ENCODE peak calls at places on chromosomes 5 and 9, in eight cellular contexts. H is suprapubic skin, M is stomach, B is HCT116, G is tibial nerve, F is A549, Z is ovary, R is adrenal gland. O is an unnamed sample.

GRCh38 chr5:169777112-169777511 is 140.0 kb downstream of the DOCK2 start:
- DNase-seq in H (no peak), M (no peak), Z (no peak), F (no peak), R (no peak), B (no peak), G (no peak), O (no peak)

GRCh38 chr5:103866169-103866568 is 303.6 kb upstream of the NUDT12 start:
- DNase-seq in M (no peak), H (no peak), B (no peak), F (no peak), R (no peak), Z (no peak), G (no peak), O (no peak)

GRCh38 chr5:57176350-57176857 is 2.5 kb downstream of the GPBP1 start:
- DNase-seq in H (no peak), R (no peak), F (no peak), Z (no peak), M (no peak), B (no peak), G (no peak), O (no peak)

GRCh38 chr5:74433255-74434123 is 207.0 kb downstream of the ENC1 start:
- DNase-seq in H (no peak), F (no peak), R (no peak), Z (no peak), M (no peak), G (no peak), B (no peak), O (no peak)

GRCh38 chr5:119743927-119744326 is 114.6 kb downstream of the FAM170A start:
- DNase-seq in M (no peak), R (no peak), Z (no peak), H (no peak), B (peak), G (no peak), F (peak), O (no peak)

GRCh38 chr5:132058646-132059042 is 1.8 kb upstream of the IL3 start:
- DNase-seq in M (no peak), H (no peak), R (no peak), B (no peak), G (no peak), F (no peak), Z (no peak), O (no peak)

GRCh38 chr9:9751996-9752395 is 860.8 kb downstream of the PTPRD start:
- DNase-seq in R (no peak), B (no peak), H (no peak), Z (no peak), M (no peak), F (no peak), G (no peak), O (no peak)

GRCh38 chr5:14147210-14147609 is 4.1 kb downstream of the TRIO start:
- DNase-seq in H (no peak), G (no peak), R (no peak), B (no peak), Z (no peak), F (no peak), M (no peak), O (no peak)

GRCh38 chr9:10260501-10260900 is 352.3 kb downstream of the PTPRD start:
- DNase-seq in M (no peak), H (no peak), B (no peak), Z (no peak), R (no peak), G (no peak), F (no peak), O (no peak)

GRCh38 chr5:149381986-149382338 is 2.9 kb upstream of the IL17B start:
- DNase-seq in H (peak), M (peak), B (peak), F (peak), R (peak), Z (peak), G (peak), O (peak)

GRCh38 chr5:74490814-74491213 is 149.7 kb downstream of the ENC1 start:
- DNase-seq in Z (no peak), B (no peak), G (no peak), M (no peak), R (no peak), F (no peak), H (no peak), O (peak)

GRCh38 chr9:101582593-101582992 is 12.2 kb downstream of the PPP3R2 start:
- DNase-seq in B (no peak), Z (no peak), G (no peak), M (no peak), R (no peak), H (no peak), F (no peak), O (no peak)

GRCh38 chr9:108184941-108185340 is 670.8 kb downstream of the ACTL7B start:
- DNase-seq in B (no peak), G (no peak), Z (no peak), H (no peak), R (no peak), M (no peak), F (no peak), O (no peak)

GRCh38 chr9:120900821-120901220 is 23.8 kb upstream of the PHF19 start:
- DNase-seq in G (no peak), Z (no peak), R (no peak), H (no peak), F (no peak), M (no peak), B (no peak), O (no peak)

GRCh38 chr9:10804486-10804885 is 191.7 kb upstream of the PTPRD start:
- DNase-seq in B (no peak), H (no peak), M (no peak), G (no peak), R (no peak), F (no peak), Z (no peak), O (no peak)

GRCh38 chr9:97518909-97519307 is 17.4 kb downstream of the TMOD1 start:
- DNase-seq in R (peak), F (peak), G (peak), M (peak), B (no peak), Z (peak), H (no peak), O (peak)

GRCh38 chr5:10434392-10434791 is 7.3 kb upstream of the ROPN1L start:
- DNase-seq in Z (no peak), R (no peak), G (no peak), H (no peak), F (no peak), B (no peak), M (no peak), O (no peak)

GRCh38 chr5:171580506-171581265 is 161.2 kb downstream of the FGF18 start:
- DNase-seq in B (no peak), H (no peak), G (no peak), M (no peak), R (no peak), F (no peak), Z (no peak), O (no peak)

GRCh38 chr9:134546231-134546731 is 95.3 kb upstream of the COL5A1 start:
- DNase-seq in M (no peak), G (no peak), B (no peak), F (no peak), R (no peak), Z (no peak), H (no peak), O (no peak)

GRCh38 chr9:134547161-134548100 is 94.2 kb upstream of the COL5A1 start:
- DNase-seq in H (no peak), M (no peak), G (no peak), F (no peak), R (no peak), B (no peak), Z (no peak), O (peak)

GRCh38 chr9:134545213-134546211 is 96.1 kb upstream of the COL5A1 start:
- DNase-seq in Z (no peak), B (no peak), H (no peak), M (no peak), R (no peak), F (no peak), G (no peak), O (no peak)

GRCh38 chr9:134546746-134547145 is 94.9 kb upstream of the COL5A1 start:
- DNase-seq in Z (no peak), M (no peak), H (no peak), B (no peak), G (no peak), R (no peak), F (no peak), O (no peak)

DNA sequence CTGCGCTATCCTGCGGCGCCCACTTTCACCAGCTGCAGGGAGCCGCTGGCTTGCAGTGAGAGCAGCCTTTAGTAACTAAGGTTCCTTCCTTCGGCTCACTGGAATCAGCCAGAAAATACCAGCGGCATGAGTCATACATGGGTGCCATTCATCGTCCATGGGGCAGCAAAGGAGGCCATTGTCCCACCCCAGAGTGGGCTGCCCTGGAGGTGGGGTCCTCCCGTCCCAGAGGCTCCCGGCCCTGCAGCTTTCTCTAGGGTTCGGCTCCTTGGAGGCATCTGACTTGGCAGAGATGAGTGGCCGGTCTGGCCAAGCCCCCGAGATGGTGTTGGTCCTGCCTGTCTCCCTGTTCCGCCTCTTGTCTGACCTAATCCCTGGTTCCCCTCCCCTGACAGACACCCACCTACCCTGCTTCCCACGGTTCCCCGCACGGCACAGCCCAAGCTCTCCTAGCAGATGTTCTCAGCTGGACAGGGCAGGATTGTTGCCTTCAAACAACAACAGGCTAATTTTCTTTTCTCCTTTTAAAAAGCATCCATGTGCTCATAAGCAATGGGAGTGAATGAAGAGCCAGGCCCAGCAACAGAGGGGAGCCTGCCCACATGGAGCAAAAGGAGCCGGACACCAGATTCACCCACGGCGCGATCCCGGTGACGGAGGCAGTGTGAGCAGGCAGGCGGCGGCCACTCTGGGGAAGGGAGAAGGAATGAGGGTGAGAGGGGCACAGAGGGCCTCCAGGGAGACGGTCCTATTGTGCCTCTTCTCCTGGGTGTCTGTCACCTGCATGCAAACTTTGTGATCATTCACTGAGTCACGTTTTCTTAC is 97.0 kb upstream of the COL5A1 start:
- DNase-seq in F (peak), Z (no peak), H (no peak), M (no peak), G (peak), B (no peak), R (no peak), O (no peak)
- H3K4me3 ChIP-seq in F (no peak), Z (no peak), H (no peak), M (no peak), G (no peak), B (no peak), R (no peak), O (no peak)

GRCh38 chr9:136671646-136672430 is 9.1 kb downstream of the EGFL7 start:
- DNase-seq in F (peak), G (peak), R (no peak), B (no peak), M (no peak), H (no peak), Z (no peak), O (peak)
- TF ChIP-seq POLR2A in F (no peak), G (no peak), R (no peak), B (no peak), M (no peak), H (no peak), Z (no peak), O (no peak)

GRCh38 chr5:56172225-56172624 is 60.9 kb downstream of the ANKRD55 start:
- DNase-seq in G (no peak), R (no peak), M (no peak), H (no peak), B (no peak), F (no peak), Z (no peak), O (no peak)
- H3K4me3 ChIP-seq in G (no peak), R (no peak), M (no peak), H (no peak), B (no peak), F (no peak), Z (no peak), O (no peak)

GRCh38 chr5:176416123-176416924 is at the start of gene CLTB:
- DNase-seq in H (peak), Z (peak), R (peak), F (peak), M (peak), B (peak), G (peak), O (peak)
- TF ChIP-seq POLR2A in H (peak), Z (peak), R (peak), F (peak), M (no peak), B (no peak), G (peak), O (no peak)

GRCh38 chr9:132879443-132880310 is 979 bp downstream of the SPACA9 start:
- DNase-seq in B (no peak), F (no peak), Z (no peak), M (no peak), R (no peak), H (no peak), G (no peak), O (no peak)
- H3K4me3 ChIP-seq in B (no peak), F (no peak), Z (no peak), M (peak), R (no peak), H (peak), G (peak), O (peak)

DNA sequence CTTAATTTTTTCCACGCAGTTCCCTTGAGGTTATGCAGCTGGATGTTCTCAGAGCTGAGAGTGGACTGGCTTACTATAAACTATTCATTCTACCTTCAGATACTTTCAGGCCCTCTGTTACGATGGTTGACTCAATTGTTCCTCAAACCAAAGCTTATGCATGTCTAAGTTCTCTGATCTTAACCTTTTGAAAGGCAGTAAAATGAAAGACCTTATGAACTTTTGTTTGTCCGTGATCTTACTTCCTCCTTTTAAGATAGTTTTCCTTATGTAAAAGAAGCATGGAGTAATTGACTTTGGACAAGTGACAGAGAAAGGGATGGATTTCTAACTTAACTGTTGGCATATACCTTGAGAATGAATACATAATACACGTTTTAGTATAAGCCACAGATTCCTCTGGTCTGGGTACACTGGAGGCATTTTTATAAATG is 575.7 kb downstream of the PDE4D start:
- DNase-seq in R (no peak), M (no peak), G (no peak), H (no peak), Z (no peak), B (no peak), F (no peak), O (no peak)
- TF ChIP-seq POLR2A in R (no peak), M (no peak), G (no peak), H (no peak), Z (no peak), B (no peak), F (no peak), O (no peak)

GRCh38 chr5:139646912-139647391 is 1.2 kb upstream of the CXXC5 start:
- DNase-seq in R (peak), M (no peak), B (no peak), G (no peak), H (peak), Z (peak), F (no peak), O (peak)
- H3K4me3 ChIP-seq in R (no peak), M (no peak), B (no peak), G (peak), H (peak), Z (no peak), F (no peak), O (no peak)

DNA sequence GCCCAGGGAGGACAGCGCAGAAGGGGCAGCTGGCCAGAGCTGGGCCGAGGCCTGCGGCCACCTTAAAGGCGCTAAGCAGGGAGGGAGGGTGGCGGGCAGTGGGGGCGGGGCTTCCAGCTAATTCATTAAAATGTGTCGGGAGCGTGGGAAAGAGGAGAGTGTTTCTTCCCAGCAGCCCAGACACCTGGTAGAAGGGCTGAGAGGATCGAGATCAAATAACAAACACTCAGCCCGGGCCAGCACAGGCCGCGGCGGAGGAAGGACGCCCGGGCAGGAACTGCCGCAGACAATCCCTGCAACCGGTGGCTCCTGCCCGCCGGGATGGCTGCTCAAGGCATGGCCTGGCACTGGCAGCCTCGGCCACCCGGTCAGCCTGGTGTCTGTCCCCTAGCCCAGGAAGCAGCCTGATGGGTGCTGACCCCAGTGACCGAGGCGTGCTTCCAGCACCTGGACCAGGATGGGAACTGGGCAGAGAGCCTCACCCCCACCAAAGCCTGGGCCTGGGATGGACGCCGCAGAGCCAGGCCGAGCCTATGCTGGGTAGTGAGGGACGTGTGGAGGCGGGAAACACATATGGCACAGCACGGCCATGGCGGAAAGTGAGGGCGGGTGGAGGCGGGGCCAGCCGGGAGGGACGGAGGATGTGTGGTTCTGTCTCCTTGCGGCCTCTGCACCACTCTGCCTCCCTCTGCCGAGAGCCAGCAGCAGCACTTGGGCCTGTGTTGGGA is 3.2 kb upstream of the NRARP start:
- DNase-seq in M (peak), F (no peak), R (peak), Z (peak), B (no peak), G (no peak), H (peak), O (no peak)
- TF ChIP-seq POLR2A in M (no peak), F (no peak), R (no peak), Z (no peak), B (no peak), G (no peak), H (no peak), O (no peak)

DNA sequence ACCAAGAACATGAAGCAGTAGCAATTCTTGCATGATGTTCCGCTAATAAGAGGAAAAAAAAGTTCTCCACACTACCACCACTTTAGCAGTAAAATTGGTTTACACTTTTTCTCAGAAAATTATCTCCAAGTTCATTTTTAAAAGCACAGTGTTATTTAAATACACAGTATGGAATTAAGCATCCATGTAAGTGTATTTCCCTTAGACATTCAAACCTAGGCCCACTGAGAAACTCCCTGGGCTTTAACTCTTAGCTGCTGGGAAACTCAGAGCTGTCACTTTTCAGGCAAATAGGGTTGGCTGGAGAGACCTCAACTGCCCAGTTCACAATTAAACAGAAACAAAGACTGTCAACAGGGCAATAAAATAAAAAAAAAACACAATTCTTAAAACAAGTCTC is 2.7 kb downstream of the GNAQ start:
- DNase-seq in H (no peak), M (no peak), G (no peak), F (no peak), B (no peak), Z (no peak), R (no peak), O (no peak)
- H3K4me3 ChIP-seq in H (peak), M (peak), G (peak), F (no peak), B (no peak), Z (peak), R (no peak), O (no peak)

DNA sequence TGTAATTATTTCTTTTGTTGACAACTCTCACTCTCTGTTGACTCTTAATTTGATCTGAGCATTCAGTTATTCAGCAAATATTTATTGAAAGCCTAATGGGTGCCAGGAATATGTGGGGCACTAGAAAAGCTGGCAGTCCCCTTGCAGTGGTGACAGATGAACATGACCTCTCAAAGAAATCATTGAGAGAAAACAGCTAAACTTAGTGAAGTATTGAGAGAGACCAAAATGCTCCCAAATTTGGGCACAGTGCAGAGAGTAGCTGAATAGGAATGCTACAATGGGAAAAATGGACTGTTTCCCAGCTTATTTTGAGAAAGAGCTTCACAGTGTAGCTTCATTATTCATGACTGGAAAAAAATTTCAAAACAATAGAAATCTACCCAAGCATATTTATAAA is 257.9 kb downstream of the SGCD start:
- DNase-seq in M (no peak), Z (no peak), F (no peak), G (no peak), H (no peak), B (no peak), R (no peak), O (no peak)
- TF ChIP-seq POLR2A in M (no peak), Z (no peak), F (no peak), G (no peak), H (no peak), B (no peak), R (no peak), O (no peak)